ENCODE peak calls at places on chromosome 4, in five cellular contexts. One of them, this sample, is unnamed. For H3K4me1, the result is how much of the 10 kb centered on the place peaks cover.

GRCh38 chr4:49032440-49033161 is 46.5 kb downstream of the CWH43 start:
- DNase-seq in neural progenitor cell: no peak
- DNase-seq in astrocyte: no peak
- DNase-seq in body of pancreas: no peak
- DNase-seq in transverse colon: no peak
- DNase-seq in this sample: peak

GRCh38 chr4:155758500-155759371 is at the start of gene GUCY1B1:
- DNase-seq in neural progenitor cell: peak
- DNase-seq in body of pancreas: peak
- DNase-seq in astrocyte: peak
- DNase-seq in transverse colon: peak
- DNase-seq in this sample: no peak

GRCh38 chr4:145602129-145602760 is 16.9 kb upstream of the MMAA start:
- DNase-seq in body of pancreas: no peak
- DNase-seq in transverse colon: no peak
- DNase-seq in neural progenitor cell: no peak
- DNase-seq in astrocyte: no peak
- DNase-seq in this sample: no peak

GRCh38 chr4:76706581-76706980 is 191.4 kb downstream of the SOWAHB start:
- DNase-seq in transverse colon: no peak
- DNase-seq in body of pancreas: no peak
- DNase-seq in astrocyte: no peak
- DNase-seq in neural progenitor cell: no peak
- DNase-seq in this sample: no peak

GRCh38 chr4:123284166-123284565 is 112.4 kb upstream of the SPRY1 start:
- DNase-seq in astrocyte: peak
- DNase-seq in neural progenitor cell: no peak
- DNase-seq in body of pancreas: no peak
- DNase-seq in transverse colon: no peak
- DNase-seq in this sample: no peak

GRCh38 chr4:78057135-78057599 is at the start of gene FRAS1:
- DNase-seq in neural progenitor cell: peak
- DNase-seq in body of pancreas: peak
- DNase-seq in transverse colon: peak
- DNase-seq in astrocyte: peak
- DNase-seq in this sample: no peak

GRCh38 chr4:158949094-158949493 is 153.8 kb upstream of the RAPGEF2 start:
- DNase-seq in body of pancreas: no peak
- DNase-seq in neural progenitor cell: no peak
- DNase-seq in transverse colon: no peak
- DNase-seq in astrocyte: peak
- DNase-seq in this sample: peak

GRCh38 chr4:57093816-57094481 is 16.2 kb downstream of the IGFBP7 start:
- DNase-seq in body of pancreas: no peak
- DNase-seq in transverse colon: no peak
- DNase-seq in neural progenitor cell: no peak
- DNase-seq in astrocyte: no peak
- DNase-seq in this sample: no peak

GRCh38 chr4:41541697-41542096 is 3.7 kb downstream of the LIMCH1 start:
- DNase-seq in transverse colon: no peak
- DNase-seq in astrocyte: peak
- DNase-seq in neural progenitor cell: no peak
- DNase-seq in body of pancreas: peak
- DNase-seq in this sample: no peak

GRCh38 chr4:100894339-100894870 is 376.6 kb upstream of the EMCN start:
- DNase-seq in body of pancreas: no peak
- DNase-seq in astrocyte: no peak
- DNase-seq in transverse colon: no peak
- DNase-seq in neural progenitor cell: no peak
- DNase-seq in this sample: no peak

GRCh38 chr4:147518846-147519767 is 38.2 kb downstream of the EDNRA start:
- DNase-seq in neural progenitor cell: peak
- DNase-seq in astrocyte: peak
- DNase-seq in body of pancreas: peak
- DNase-seq in transverse colon: peak
- DNase-seq in this sample: peak

GRCh38 chr4:102808009-102808408 is 19.3 kb downstream of the UBE2D3 start:
- DNase-seq in neural progenitor cell: no peak
- DNase-seq in transverse colon: no peak
- DNase-seq in body of pancreas: no peak
- DNase-seq in astrocyte: no peak
- DNase-seq in this sample: no peak
- H3K4me1 ChIP-seq in neural progenitor cell: under half
- H3K4me1 ChIP-seq in transverse colon: under half
- H3K4me1 ChIP-seq in body of pancreas: under half
- H3K4me1 ChIP-seq in astrocyte: under half
- H3K4me1 ChIP-seq in this sample: under half

DNA sequence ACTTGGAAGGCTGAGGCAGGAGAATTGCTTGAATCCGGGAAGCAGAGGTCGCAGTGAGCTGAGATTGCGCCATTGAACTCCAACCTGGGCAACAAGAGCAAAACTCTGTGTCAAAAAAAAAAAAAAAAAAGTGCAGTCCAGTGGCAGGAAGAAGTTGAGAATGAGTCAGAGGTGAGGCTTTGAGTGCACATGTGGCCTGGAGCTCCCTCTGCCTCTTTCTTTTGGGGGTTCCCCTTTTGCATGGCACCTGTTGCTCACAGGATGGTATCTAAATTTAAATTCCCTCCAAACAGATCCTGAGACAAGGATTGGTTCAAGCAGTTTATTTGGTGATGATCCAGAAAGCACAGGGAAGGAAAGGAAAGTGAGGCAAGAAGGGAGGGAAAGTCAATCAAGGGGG is 151.4 kb upstream of the STX18 start:
- DNase-seq in neural progenitor cell: no peak
- DNase-seq in astrocyte: peak
- DNase-seq in transverse colon: no peak
- DNase-seq in body of pancreas: no peak
- DNase-seq in this sample: peak
- TF ChIP-seq CTCF in neural progenitor cell: no peak
- TF ChIP-seq CTCF in astrocyte: no peak
- TF ChIP-seq CTCF in transverse colon: no peak
- TF ChIP-seq CTCF in body of pancreas: no peak
- TF ChIP-seq CTCF in this sample: no peak

GRCh38 chr4:174401471-174402130 is 117.9 kb downstream of the CEP44 start:
- DNase-seq in body of pancreas: no peak
- DNase-seq in astrocyte: peak
- DNase-seq in neural progenitor cell: peak
- DNase-seq in transverse colon: no peak
- DNase-seq in this sample: no peak
- H3K27ac ChIP-seq in body of pancreas: no peak
- H3K27ac ChIP-seq in astrocyte: no peak
- H3K27ac ChIP-seq in neural progenitor cell: no peak
- H3K27ac ChIP-seq in transverse colon: no peak
- H3K27ac ChIP-seq in this sample: peak

DNA sequence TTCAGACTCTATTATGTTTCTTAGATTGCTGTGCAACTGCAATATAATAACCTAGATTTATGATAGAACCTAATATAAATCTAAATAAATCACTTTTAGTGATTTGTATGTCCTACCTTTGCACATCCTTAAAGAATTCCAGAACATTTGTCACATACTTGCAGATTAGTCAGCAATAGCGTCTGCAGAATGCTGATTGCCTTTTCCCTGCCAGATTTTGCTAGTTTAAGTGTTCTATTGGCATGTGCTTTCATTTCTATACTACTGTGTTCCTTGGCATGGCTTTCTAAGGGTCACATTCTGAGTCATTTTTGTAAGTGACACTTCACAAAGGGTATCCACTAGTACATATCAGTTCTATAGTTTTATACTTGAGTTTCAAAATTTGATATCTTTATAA is 303.1 kb upstream of the GIMD1 start:
- DNase-seq in transverse colon: no peak
- DNase-seq in astrocyte: peak
- DNase-seq in body of pancreas: no peak
- DNase-seq in neural progenitor cell: no peak
- DNase-seq in this sample: no peak
- H3K4me1 ChIP-seq in transverse colon: under half
- H3K4me1 ChIP-seq in astrocyte: under half
- H3K4me1 ChIP-seq in body of pancreas: under half
- H3K4me1 ChIP-seq in neural progenitor cell: under half
- H3K4me1 ChIP-seq in this sample: under half

GRCh38 chr4:15778191-15778741 is at the start of gene CD38:
- DNase-seq in body of pancreas: peak
- DNase-seq in astrocyte: no peak
- DNase-seq in neural progenitor cell: peak
- DNase-seq in transverse colon: peak
- DNase-seq in this sample: no peak
- TF ChIP-seq CTCF in body of pancreas: no peak
- TF ChIP-seq CTCF in astrocyte: no peak
- TF ChIP-seq CTCF in neural progenitor cell: no peak
- TF ChIP-seq CTCF in transverse colon: no peak
- TF ChIP-seq CTCF in this sample: no peak

GRCh38 chr4:40194602-40195161 is 2.1 kb upstream of the RHOH start:
- DNase-seq in neural progenitor cell: no peak
- DNase-seq in body of pancreas: no peak
- DNase-seq in transverse colon: peak
- DNase-seq in astrocyte: no peak
- DNase-seq in this sample: no peak
- H3K27ac ChIP-seq in neural progenitor cell: no peak
- H3K27ac ChIP-seq in body of pancreas: no peak
- H3K27ac ChIP-seq in transverse colon: peak
- H3K27ac ChIP-seq in astrocyte: no peak
- H3K27ac ChIP-seq in this sample: peak

GRCh38 chr4:142079951-142080350 is 443.6 kb downstream of the IL15 start:
- DNase-seq in transverse colon: no peak
- DNase-seq in astrocyte: no peak
- DNase-seq in body of pancreas: no peak
- DNase-seq in neural progenitor cell: no peak
- DNase-seq in this sample: no peak

GRCh38 chr4:142088906-142089305 is 452.5 kb downstream of the IL15 start:
- DNase-seq in transverse colon: no peak
- DNase-seq in body of pancreas: no peak
- DNase-seq in neural progenitor cell: no peak
- DNase-seq in astrocyte: peak
- DNase-seq in this sample: no peak

GRCh38 chr4:142080960-142081359 is 444.6 kb downstream of the IL15 start:
- DNase-seq in transverse colon: no peak
- DNase-seq in body of pancreas: no peak
- DNase-seq in astrocyte: peak
- DNase-seq in neural progenitor cell: no peak
- DNase-seq in this sample: no peak

GRCh38 chr4:142085631-142086292 is 449.4 kb downstream of the IL15 start:
- DNase-seq in body of pancreas: no peak
- DNase-seq in astrocyte: no peak
- DNase-seq in transverse colon: no peak
- DNase-seq in neural progenitor cell: no peak
- DNase-seq in this sample: no peak

DNA sequence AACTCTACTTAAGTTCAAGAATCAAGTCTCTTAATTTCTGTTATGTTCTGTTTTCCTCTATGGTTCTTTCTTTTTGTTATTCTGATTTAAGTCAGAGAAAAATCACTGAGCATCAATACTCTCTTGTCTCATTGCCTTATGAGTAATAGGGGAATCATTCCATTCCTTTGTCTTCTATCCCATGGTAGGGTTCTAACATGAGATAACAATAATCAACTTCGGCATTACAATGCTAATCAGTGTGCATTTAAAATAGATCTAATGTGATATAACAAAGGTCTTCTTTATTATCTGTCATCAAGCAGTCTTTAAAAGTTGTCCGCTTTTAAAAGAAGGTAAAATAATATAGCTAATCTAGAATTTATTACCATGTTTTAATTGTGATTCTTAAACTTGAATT is 446.9 kb downstream of the IL15 start:
- DNase-seq in astrocyte: peak
- DNase-seq in neural progenitor cell: no peak
- DNase-seq in body of pancreas: no peak
- DNase-seq in transverse colon: no peak
- DNase-seq in this sample: no peak
- H3K4me1 ChIP-seq in astrocyte: under half
- H3K4me1 ChIP-seq in neural progenitor cell: under half
- H3K4me1 ChIP-seq in body of pancreas: under half
- H3K4me1 ChIP-seq in transverse colon: under half
- H3K4me1 ChIP-seq in this sample: under half

DNA sequence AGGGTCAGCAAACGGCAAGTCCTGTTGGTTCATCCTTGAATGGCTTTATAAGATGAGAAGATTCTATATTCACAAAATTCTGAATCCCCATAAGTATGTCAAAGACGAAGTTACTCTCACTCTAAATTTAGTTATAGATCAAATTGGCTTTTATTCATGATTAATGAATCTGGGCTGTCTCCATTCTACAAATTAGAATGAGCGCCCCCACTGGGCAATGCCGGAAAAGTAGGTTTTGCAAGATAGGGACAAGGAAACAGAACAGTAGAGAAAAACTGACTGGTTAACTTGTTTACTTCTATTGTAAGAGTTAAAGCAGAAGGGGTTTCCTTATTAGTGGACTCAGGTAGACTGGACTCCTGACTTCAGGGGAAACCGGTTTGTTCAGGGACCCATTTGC is 100.3 kb downstream of the F11 start:
- DNase-seq in body of pancreas: no peak
- DNase-seq in astrocyte: no peak
- DNase-seq in neural progenitor cell: no peak
- DNase-seq in transverse colon: no peak
- DNase-seq in this sample: no peak
- TF ChIP-seq CTCF in body of pancreas: no peak
- TF ChIP-seq CTCF in astrocyte: no peak
- TF ChIP-seq CTCF in neural progenitor cell: peak
- TF ChIP-seq CTCF in transverse colon: no peak
- TF ChIP-seq CTCF in this sample: no peak

GRCh38 chr4:7781361-7781760 is 158.3 kb downstream of the AFAP1 start:
- DNase-seq in body of pancreas: no peak
- DNase-seq in transverse colon: no peak
- DNase-seq in astrocyte: peak
- DNase-seq in neural progenitor cell: no peak
- DNase-seq in this sample: no peak
- H3K27ac ChIP-seq in body of pancreas: no peak
- H3K27ac ChIP-seq in transverse colon: peak
- H3K27ac ChIP-seq in astrocyte: peak
- H3K27ac ChIP-seq in neural progenitor cell: no peak
- H3K27ac ChIP-seq in this sample: no peak